ENCODE peak calls at places on chromosome 4, in nine cellular contexts. Y is T-helper 17 cell; H is 8988T; V is activated CD4-positive, alpha-beta T cell treated with anti-CD3 and anti-CD28 coated beads, Interleukin-2, amount 50 U/mL, for 24 hours; Q is naive thymus-derived CD4-positive, alpha-beta T cell; R is non-pigmented ciliary epithelial cell; I is RPMI8226; G is T-cell; J is activated CD4-positive, CD25-positive, alpha-beta regulatory T cell. B is an unnamed sample.

GRCh38 chr4:22090655-22091350 is 142.2 kb upstream of the KCNIP4 start:
- DNase-seq in H (no peak), I (no peak), Q (no peak), Y (no peak), R (no peak), J (no peak), V (no peak), G (no peak), B (no peak)

GRCh38 chr4:188992706-188993105 is 853.5 kb downstream of the TRIML1 start:
- DNase-seq in H (no peak), R (no peak), I (no peak), G (no peak), Y (no peak), V (no peak), Q (no peak), J (no peak), B (no peak)

GRCh38 chr4:32037391-32037790 is 1317.2 kb downstream of the PCDH7 start:
- DNase-seq in Q (no peak), V (no peak), Y (no peak), H (no peak), J (no peak), I (no peak), R (no peak), G (no peak), B (no peak)

GRCh38 chr4:121217385-121217784 is 53.3 kb upstream of the TNIP3 start:
- DNase-seq in J (no peak), I (no peak), Y (no peak), R (peak; percentile 46), G (no peak), Q (no peak), V (no peak), H (no peak), B (no peak)

GRCh38 chr4:8097721-8098345 is 60.8 kb downstream of the ABLIM2 start:
- DNase-seq in V (no peak), Y (no peak), J (no peak), H (no peak), Q (no peak), G (no peak), I (no peak), R (no peak), B (no peak)

GRCh38 chr4:137443031-137443800 is 89.1 kb downstream of the PCDH18 start:
- DNase-seq in Q (no peak), H (no peak), V (no peak), Y (no peak), R (no peak), J (no peak), I (no peak), G (no peak), B (no peak)

GRCh38 chr4:36841583-36842326 is 402.8 kb upstream of the NWD2 start:
- DNase-seq in Y (no peak), I (no peak), V (no peak), Q (no peak), G (no peak), H (no peak), J (no peak), R (no peak), B (no peak)

GRCh38 chr4:122777846-122778501 is 45.5 kb downstream of the BBS12 start:
- DNase-seq in R (no peak), V (no peak), J (no peak), I (no peak), Q (no peak), G (no peak), Y (no peak), H (no peak), B (no peak)

GRCh38 chr4:168831919-168832745 is 177.9 kb downstream of the CBR4 start:
- DNase-seq in Y (peak; percentile 26), Q (no peak), R (no peak), G (no peak), J (peak; percentile 19), V (peak; percentile 30), H (peak; percentile 42), I (peak; percentile 62), B (peak; percentile 90)